ENCODE peak calls at places on chromosomes 6 and 20, in four cellular contexts. M is mammary epithelial cell; J is CD8-positive, alpha-beta memory T cell; S is effector memory CD4-positive, alpha-beta T cell. Q is an unnamed sample. For H3K4me1, the result is how much of the 10 kb centered on the place peaks cover.

GRCh38 chr6:10901751-10902150 is 14.9 kb downstream of the SYCP2L start:
- DNase-seq in S (no peak), M (no peak), J (no peak), Q (no peak)

GRCh38 chr6:116280161-116280959 is 630 bp upstream of the TSPYL1 start:
- DNase-seq in S (no peak), M (no peak), J (peak), Q (no peak)

GRCh38 chr6:101595276-101595675 is 201.8 kb downstream of the GRIK2 start:
- DNase-seq in J (no peak), M (no peak), S (no peak), Q (no peak)

GRCh38 chr20:62656919-62657635 is 14.8 kb downstream of the SLCO4A1 start:
- DNase-seq in M (no peak), J (no peak), S (no peak), Q (no peak)

GRCh38 chr6:152846825-152847224 is 96.2 kb downstream of the VIP start:
- DNase-seq in S (no peak), M (peak), J (no peak), Q (no peak)

GRCh38 chr20:10490706-10491105 is 55.6 kb downstream of the SLX4IP start:
- DNase-seq in S (no peak), J (no peak), M (no peak), Q (no peak)

GRCh38 chr6:44542401-44543116 is 155.1 kb downstream of the CDC5L start:
- DNase-seq in J (no peak), S (no peak), M (no peak), Q (no peak)

GRCh38 chr20:33791959-33792597 is 19.1 kb upstream of the CHMP4B start:
- DNase-seq in J (peak), S (peak), M (no peak), Q (peak)

GRCh38 chr6:31070711-31071197 is 41.6 kb downstream of the C6orf15 start:
- DNase-seq in M (peak), J (no peak), S (no peak), Q (no peak)

DNA sequence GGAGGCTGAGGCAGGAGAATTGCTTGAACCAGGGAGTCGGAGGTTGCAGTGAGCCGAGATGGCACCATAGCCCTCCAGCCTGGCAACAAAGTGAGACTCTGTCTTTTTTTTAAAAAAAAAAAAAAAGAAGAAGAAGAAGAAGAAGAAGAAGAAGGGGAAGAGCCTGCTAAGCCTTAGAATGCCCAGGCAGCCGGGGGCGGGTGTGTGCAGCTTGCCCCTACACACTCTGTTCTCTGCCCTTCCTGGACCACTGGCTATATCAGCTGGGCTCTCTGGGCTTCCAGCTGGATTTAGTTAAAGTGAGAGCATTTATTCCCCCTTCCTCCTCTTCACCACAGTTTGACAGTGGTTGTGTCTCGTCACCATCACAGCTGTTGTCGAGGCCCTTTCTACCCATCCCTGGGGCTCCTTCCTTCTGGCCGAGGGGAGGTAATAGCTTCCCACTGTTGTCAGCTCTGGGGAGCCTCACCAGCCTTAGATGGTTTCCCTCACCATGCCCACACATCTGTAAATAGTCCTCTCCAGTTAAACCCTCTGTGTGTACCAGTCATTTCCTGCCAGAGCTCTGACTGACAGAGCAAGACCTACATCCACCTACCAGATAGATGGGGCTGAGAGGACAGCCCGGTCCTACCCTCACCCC is 77.6 kb downstream of the TRERF1 start:
- DNase-seq in S (no peak), M (no peak), J (no peak), Q (no peak)
- H3K4me1 ChIP-seq in S (under half), M (under half), J (half or more), Q (half or more)

GRCh38 chr6:139883776-139884175 is 509.3 kb upstream of the CITED2 start:
- DNase-seq in S (no peak), J (no peak), M (no peak), Q (no peak)
- H3K27ac ChIP-seq in S (no peak), J (no peak), M (no peak), Q (no peak)

DNA sequence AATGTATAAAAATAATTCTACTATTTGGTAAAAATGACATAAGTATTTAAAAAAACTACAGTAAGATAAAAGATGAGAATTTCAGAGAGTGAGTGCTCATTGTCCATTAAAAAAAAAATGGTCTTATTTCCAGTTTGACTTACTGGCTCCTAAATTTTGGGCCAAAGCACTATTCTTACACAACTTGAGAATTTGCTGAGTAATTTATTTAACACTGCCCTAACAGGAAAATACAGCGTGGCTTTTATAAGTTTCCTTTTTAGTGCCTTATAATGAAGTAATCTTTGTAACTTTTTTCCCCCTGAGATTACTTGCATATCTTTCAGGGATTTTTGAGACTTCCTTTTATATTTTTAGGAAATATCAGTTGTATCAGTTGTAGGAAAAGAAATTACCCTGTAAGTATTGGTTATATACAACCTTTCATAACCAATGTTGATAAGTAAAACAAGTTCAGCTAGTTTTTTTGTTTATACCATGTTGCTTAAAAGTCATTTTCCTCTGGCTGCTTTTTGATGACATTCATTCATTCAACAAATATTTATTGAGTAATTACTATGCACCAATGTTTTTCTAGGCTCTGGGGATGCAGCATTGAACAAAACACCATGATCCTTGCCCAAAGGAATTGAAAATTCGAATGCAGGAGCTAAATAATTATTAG is 106.4 kb upstream of the SGK1 start:
- DNase-seq in M (no peak), J (no peak), S (no peak), Q (no peak)
- H3K4me1 ChIP-seq in M (half or more), J (under half), S (under half), Q (under half)

GRCh38 chr6:118621799-118622470 is 29.5 kb downstream of the CEP85L start:
- DNase-seq in J (no peak), M (no peak), S (no peak), Q (no peak)

GRCh38 chr6:118620202-118620601 is 31.2 kb downstream of the CEP85L start:
- DNase-seq in S (no peak), M (no peak), J (no peak), Q (no peak)

GRCh38 chr6:118618676-118619377 is 32.6 kb downstream of the CEP85L start:
- DNase-seq in J (peak), S (peak), M (peak), Q (peak)

GRCh38 chr6:118617350-118617957 is 33.9 kb downstream of the CEP85L start:
- DNase-seq in J (no peak), M (no peak), S (no peak), Q (no peak)
- H3K27ac ChIP-seq in J (no peak), M (no peak), S (no peak), Q (no peak)

GRCh38 chr6:155528982-155529453 is 73.4 kb upstream of the NOX3 start:
- DNase-seq in J (no peak), S (no peak), M (peak), Q (no peak)

GRCh38 chr6:155528335-155528734 is 72.7 kb upstream of the NOX3 start:
- DNase-seq in S (no peak), J (no peak), M (no peak), Q (no peak)

GRCh38 chr6:155524249-155524651 is 68.6 kb upstream of the NOX3 start:
- DNase-seq in S (no peak), J (no peak), M (peak), Q (no peak)

GRCh38 chr6:155530219-155530834 is 74.7 kb upstream of the NOX3 start:
- DNase-seq in M (peak), J (peak), S (no peak), Q (peak)

GRCh38 chr6:155527443-155527842 is 71.8 kb upstream of the NOX3 start:
- DNase-seq in S (no peak), J (no peak), M (no peak), Q (no peak)
- H3K4me1 ChIP-seq in S (under half), J (under half), M (under half), Q (under half)

GRCh38 chr20:23357767-23358562 is 4.0 kb upstream of the GZF1 start:
- DNase-seq in M (peak), J (peak), S (peak), Q (peak)
- H3K27ac ChIP-seq in M (peak), J (peak), S (peak), Q (peak)

GRCh38 chr20:23047738-23048214 is 1.7 kb downstream of the THBD start:
- DNase-seq in M (no peak), J (peak), S (no peak), Q (no peak)
- H3K4me1 ChIP-seq in M (under half), J (under half), S (under half), Q (under half)

GRCh38 chr6:3139090-3139903 is 18.0 kb downstream of the TUBB2A start:
- DNase-seq in J (no peak), S (no peak), M (no peak), Q (no peak)

GRCh38 chr6:3135668-3136297 is 17.3 kb downstream of the BPHL start:
- DNase-seq in J (no peak), S (no peak), M (no peak), Q (no peak)

GRCh38 chr6:3138341-3138740 is 19.0 kb downstream of the TUBB2A start:
- DNase-seq in M (no peak), S (no peak), J (no peak), Q (no peak)

GRCh38 chr6:3136361-3136760 is 17.9 kb downstream of the BPHL start:
- DNase-seq in M (no peak), J (no peak), S (no peak), Q (no peak)

GRCh38 chr6:3137057-3137777 is 18.7 kb downstream of the BPHL start:
- DNase-seq in J (no peak), S (no peak), M (no peak), Q (no peak)
- H3K27ac ChIP-seq in J (no peak), S (no peak), M (no peak), Q (no peak)

GRCh38 chr6:117495873-117496272 is 13.4 kb downstream of the DCBLD1 start:
- DNase-seq in S (no peak), M (peak), J (no peak), Q (no peak)

GRCh38 chr6:117498159-117498558 is 15.7 kb downstream of the DCBLD1 start:
- DNase-seq in M (peak), S (no peak), J (no peak), Q (no peak)

GRCh38 chr6:117497237-117497636 is 14.8 kb downstream of the DCBLD1 start:
- DNase-seq in J (no peak), S (no peak), M (no peak), Q (no peak)

GRCh38 chr6:117495425-117495824 is 13.0 kb downstream of the DCBLD1 start:
- DNase-seq in S (no peak), J (no peak), M (peak), Q (no peak)

DNA sequence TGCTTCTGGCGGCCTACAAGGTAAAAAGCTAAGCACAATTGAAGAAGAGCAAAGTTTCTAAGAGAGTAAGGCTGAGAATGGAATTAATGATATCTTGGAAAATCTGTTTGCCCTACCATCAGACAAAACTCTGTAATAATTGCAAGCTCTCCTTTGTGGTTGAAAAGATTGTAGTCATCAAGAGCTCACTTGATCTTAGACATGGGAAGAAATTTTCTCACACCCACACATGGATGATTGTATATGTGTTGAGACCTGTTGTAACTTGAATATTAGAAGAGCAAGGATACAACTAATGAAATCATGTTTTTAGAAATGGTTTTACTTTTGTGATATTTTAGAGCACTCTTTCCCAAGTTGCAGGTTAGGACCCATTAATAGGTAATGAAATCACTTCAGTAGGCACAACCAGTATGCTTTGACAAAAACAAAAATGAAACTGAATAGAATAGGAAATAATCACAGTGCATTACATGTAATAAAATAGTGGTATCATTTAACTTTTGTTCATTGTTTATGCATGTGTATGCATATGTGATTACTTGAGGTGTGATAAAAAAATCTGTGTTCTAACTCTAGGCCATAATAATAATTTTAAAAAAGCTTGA is 14.0 kb downstream of the DCBLD1 start:
- DNase-seq in J (no peak), S (no peak), M (peak), Q (no peak)
- H3K4me1 ChIP-seq in J (under half), S (under half), M (half or more), Q (under half)